ENCODE peak calls at places on chromosome 9, in six cellular contexts. B is fibroblast of the aortic adventitia, R is RWPE1, U is neural crest cell, K is mucosa of descending colon, P is GM23338. F is an unnamed sample.
A peak's percentile ranks its signal among the peaks of the same experiment; 100 is the strongest.

GRCh38 chr9:136245194-136246150 is at the start of gene QSOX2:
- DNase-seq in U (peak; percentile 79), R (peak; percentile 92), B (peak; percentile 76), K (peak; percentile 89), P (peak; percentile 85), F (peak; percentile 96)

GRCh38 chr9:120890415-120891254 is 13.6 kb upstream of the PHF19 start:
- DNase-seq in P (no peak), K (no peak), B (peak; percentile 23), R (no peak), U (no peak), F (no peak)

GRCh38 chr9:15231788-15232635 is 75.0 kb downstream of the TTC39B start:
- DNase-seq in U (peak; percentile 8), R (no peak), K (no peak), B (no peak), P (peak; percentile 84), F (peak; percentile 65)

GRCh38 chr9:121974421-121974820 is 118.7 kb downstream of the TTLL11 start:
- DNase-seq in K (no peak), P (no peak), U (no peak), B (no peak), R (peak; percentile 45), F (no peak)

GRCh38 chr9:68923480-68923879 is 90.4 kb downstream of the PRKACG start:
- DNase-seq in K (no peak), B (no peak), U (no peak), R (no peak), P (no peak), F (no peak)

GRCh38 chr9:133473743-133474142 is 5.2 kb downstream of the SLC2A6 start:
- DNase-seq in P (no peak), R (no peak), K (no peak), B (no peak), U (no peak), F (no peak)

GRCh38 chr9:134707031-134707680 is 65.6 kb downstream of the COL5A1 start:
- DNase-seq in U (no peak), R (peak; percentile 44), K (peak; percentile 67), B (peak; percentile 87), P (no peak), F (no peak)

GRCh38 chr9:131739988-131740648 is at the start of gene RAPGEF1:
- DNase-seq in U (peak; percentile 85), R (peak; percentile 84), K (peak; percentile 73), P (peak; percentile 77), B (peak; percentile 27), F (peak; percentile 89)

GRCh38 chr9:123470121-123470851 is 114.3 kb downstream of the CRB2 start:
- DNase-seq in K (no peak), P (no peak), U (no peak), B (no peak), R (no peak), F (no peak)
- TF ChIP-seq CTCF in K (no peak), P (no peak), U (no peak), B (no peak), R (no peak), F (no peak)

DNA sequence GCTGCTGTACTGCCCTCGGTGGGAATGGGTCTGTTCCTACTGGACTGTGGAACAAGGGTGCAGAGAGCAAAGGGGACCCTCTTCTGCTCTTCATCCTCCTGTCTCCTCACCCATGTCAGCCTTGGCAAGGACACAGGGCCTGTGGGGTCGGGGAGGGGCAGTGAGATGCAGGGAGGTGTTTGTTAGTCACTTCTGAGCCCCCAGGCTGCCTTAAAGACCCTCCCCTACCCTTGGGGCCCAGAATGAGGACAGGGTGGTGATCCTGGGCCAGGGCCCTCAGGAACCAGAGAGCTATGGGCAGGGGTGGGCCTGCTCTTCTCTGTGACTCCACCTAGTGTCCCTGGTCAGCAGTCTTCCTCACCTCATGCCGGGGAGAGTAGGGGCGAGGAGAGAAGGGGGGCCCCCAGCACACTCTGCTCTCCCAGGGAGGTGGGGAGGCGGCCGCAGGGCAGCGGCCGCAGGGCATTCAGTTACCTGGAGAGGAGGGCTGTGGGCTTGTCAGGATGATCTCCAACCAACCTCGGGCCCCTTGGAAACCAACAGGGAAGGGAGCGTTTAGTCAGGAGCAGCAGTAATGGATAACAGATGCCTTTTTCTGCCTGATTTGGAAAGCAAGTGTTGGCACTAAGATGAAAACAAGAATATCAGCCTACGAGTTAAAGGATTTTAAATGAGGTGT is 62.0 kb upstream of the GARNL3 start:
- DNase-seq in B (peak; percentile 54), R (no peak), U (no peak), K (no peak), P (no peak), F (no peak)
- TF ChIP-seq CTCF in B (no peak), R (no peak), U (no peak), K (no peak), P (no peak), F (no peak)

GRCh38 chr9:101309139-101309538 is 75.7 kb downstream of the BAAT start:
- DNase-seq in R (no peak), P (no peak), K (no peak), B (no peak), U (no peak), F (no peak)

GRCh38 chr9:101315129-101315459 is 69.7 kb downstream of the BAAT start:
- DNase-seq in U (no peak), K (no peak), P (no peak), B (no peak), R (no peak), F (no peak)

GRCh38 chr9:101307524-101308213 is 77.1 kb downstream of the BAAT start:
- DNase-seq in U (no peak), P (no peak), K (no peak), B (no peak), R (peak; percentile 87), F (no peak)

GRCh38 chr9:101311759-101312420 is 72.9 kb downstream of the BAAT start:
- DNase-seq in R (peak; percentile 70), U (no peak), B (peak; percentile 88), P (peak; percentile 96), K (peak; percentile 53), F (peak; percentile 66)

DNA sequence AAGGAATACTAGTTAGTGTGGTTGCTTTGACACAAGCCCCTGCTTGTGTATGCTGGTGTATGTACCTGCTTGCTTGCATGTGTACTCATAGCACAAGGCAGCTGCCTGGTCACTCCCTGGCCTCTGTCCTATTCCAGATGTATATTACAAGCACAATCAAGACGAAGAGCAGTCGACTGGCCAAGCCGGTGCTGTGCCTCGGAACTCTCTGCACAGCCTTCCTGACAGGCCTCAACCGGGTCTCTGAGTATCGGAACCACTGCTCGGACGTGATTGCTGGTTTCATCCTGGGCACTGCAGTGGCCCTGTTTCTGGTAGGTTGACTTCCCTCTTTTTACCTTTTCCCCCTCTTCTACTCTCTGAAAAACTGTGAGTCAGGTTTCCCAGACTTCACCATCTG is 72.1 kb downstream of the BAAT start:
- DNase-seq in R (no peak), U (no peak), K (no peak), B (no peak), P (no peak), F (no peak)
- TF ChIP-seq CTCF in R (no peak), U (no peak), K (no peak), B (no peak), P (no peak), F (no peak)

GRCh38 chr9:5321058-5321457 is 16.5 kb upstream of the RLN2 start:
- DNase-seq in P (peak; percentile 14), R (no peak), U (no peak), K (no peak), B (no peak), F (peak; percentile 14)
- TF ChIP-seq CTCF in P (peak; percentile 40), R (no peak), U (peak; percentile 32), K (no peak), B (peak; percentile 12), F (peak; percentile 8)

DNA sequence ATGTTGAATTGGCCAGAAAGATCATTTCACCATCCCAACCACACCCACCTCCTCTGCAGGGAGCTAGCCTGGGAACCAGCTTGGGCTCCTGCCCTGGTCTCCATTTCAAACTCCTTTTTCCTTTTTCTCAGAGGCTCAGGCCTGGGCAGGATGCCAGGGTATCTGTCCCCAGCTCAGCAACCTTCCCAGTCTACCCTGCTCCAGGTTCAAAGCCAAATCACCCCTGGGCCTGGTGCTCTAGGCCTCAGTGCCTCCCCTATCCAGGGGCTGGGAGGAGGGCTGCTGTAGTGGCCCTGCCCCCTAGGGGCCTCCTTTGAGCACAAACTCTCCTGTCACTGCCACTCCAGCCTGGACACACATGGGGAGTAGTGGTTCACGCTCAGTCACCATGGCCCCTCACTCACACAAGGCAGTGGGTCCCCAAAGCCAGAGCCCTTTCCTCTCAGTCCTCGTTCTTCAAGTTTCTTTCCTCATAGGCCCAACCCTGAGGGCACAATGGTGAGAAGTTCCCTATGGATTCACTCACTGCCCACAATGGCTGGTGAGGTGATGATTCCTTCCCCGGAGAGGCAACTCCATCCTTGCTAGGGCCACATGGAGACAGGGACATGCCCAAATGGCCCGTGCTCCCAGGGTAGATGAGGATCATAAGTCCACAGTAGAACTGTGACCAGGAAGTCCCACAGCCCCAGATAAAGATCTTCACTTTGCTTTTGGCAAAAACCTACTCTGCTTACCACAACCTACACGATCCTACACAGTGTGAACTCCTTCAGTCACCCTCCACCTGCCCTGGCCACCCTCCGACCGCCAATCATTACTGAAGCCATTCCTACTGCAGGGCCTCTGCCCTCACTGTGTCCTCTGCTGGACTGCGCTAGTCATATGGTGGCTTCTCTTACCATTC is 1.6 kb upstream of the ST6GALNAC4 start:
- DNase-seq in K (no peak), U (no peak), B (peak; percentile 83), R (no peak), P (peak; percentile 68), F (no peak)
- TF ChIP-seq CTCF in K (no peak), U (no peak), B (no peak), R (no peak), P (peak; percentile 40), F (peak; percentile 47)

GRCh38 chr9:92033307-92033706 is 81.9 kb downstream of the SPTLC1 start:
- DNase-seq in R (no peak), P (no peak), U (no peak), B (no peak), K (no peak), F (no peak)

GRCh38 chr9:92032891-92033290 is 82.3 kb downstream of the SPTLC1 start:
- DNase-seq in U (no peak), R (peak; percentile 20), K (no peak), P (no peak), B (no peak), F (no peak)

GRCh38 chr9:92030367-92030766 is 80.3 kb upstream of the ROR2 start:
- DNase-seq in K (no peak), B (no peak), R (no peak), U (no peak), P (no peak), F (peak; percentile 27)

GRCh38 chr9:92026206-92027002 is 76.4 kb upstream of the ROR2 start:
- DNase-seq in P (peak; percentile 72), K (no peak), R (no peak), B (no peak), U (no peak), F (no peak)

DNA sequence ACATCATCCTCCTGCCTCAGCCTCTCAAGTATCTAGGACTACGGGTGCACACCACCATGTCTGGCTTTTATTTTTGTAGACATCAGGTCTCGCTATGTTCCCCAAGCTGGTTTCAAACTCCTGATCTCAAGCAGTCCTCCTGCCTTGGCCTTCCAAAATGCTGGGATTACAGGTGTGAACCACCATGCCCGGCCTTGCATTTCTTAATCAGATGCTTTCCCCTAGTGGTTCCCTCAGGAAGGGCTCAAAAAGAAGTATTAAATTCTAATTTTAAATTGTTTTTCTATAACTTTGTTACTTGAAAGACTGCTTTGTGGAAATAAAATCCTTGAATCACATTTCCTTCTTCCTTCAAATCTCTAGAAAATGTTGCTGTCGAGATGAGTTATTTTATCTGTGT is 79.5 kb upstream of the ROR2 start:
- DNase-seq in B (no peak), P (peak; percentile 49), R (no peak), K (no peak), U (no peak), F (no peak)
- TF ChIP-seq CTCF in B (peak; percentile 31), P (peak; percentile 58), R (peak; percentile 17), K (no peak), U (peak; percentile 34), F (no peak)

GRCh38 chr9:78539904-78540303 is 243.0 kb downstream of the PSAT1 start:
- DNase-seq in U (no peak), B (no peak), K (no peak), P (no peak), R (no peak), F (no peak)
- TF ChIP-seq CTCF in U (no peak), B (no peak), K (no peak), P (no peak), R (no peak), F (no peak)

F was measured in GM13977.